ENCODE peak calls at places on chromosomes 7 and 10, in six cellular contexts. N is RWPE1, E is cardiac fibroblast, X is neural crest cell, Y is H54, T is A673. D is an unnamed sample.

GRCh38 chr10:66455304-66455703 is 470.5 kb upstream of the LRRTM3 start:
- DNase-seq in N (no peak), E (no peak), X (no peak), Y (no peak), T (peak), D (peak)

GRCh38 chr10:50993817-50994251 is 80.5 kb upstream of the PRKG1 start:
- DNase-seq in N (no peak), E (peak), X (no peak), Y (no peak), T (no peak), D (no peak)

GRCh38 chr7:136336932-136337331 is 359.8 kb upstream of the MTPN start:
- DNase-seq in N (no peak), E (no peak), X (no peak), Y (no peak), T (peak), D (no peak)

GRCh38 chr7:147279516-147279915 is 1162.9 kb downstream of the CNTNAP2 start:
- DNase-seq in N (no peak), E (no peak), X (no peak), Y (no peak), T (no peak), D (no peak)

GRCh38 chr7:15853832-15854470 is 167.5 kb upstream of the MEOX2 start:
- DNase-seq in N (no peak), E (peak), X (no peak), Y (no peak), T (no peak), D (no peak)

GRCh38 chr7:88357794-88358533 is 51.3 kb upstream of the STEAP4 start:
- DNase-seq in N (peak), E (peak), X (no peak), Y (no peak), T (peak), D (peak)

GRCh38 chr7:136056827-136057226 is 79.7 kb upstream of the MTPN start:
- DNase-seq in N (no peak), E (no peak), X (no peak), Y (no peak), T (peak), D (no peak)

GRCh38 chr7:17207220-17207619 is 91.2 kb upstream of the AHR start:
- DNase-seq in N (peak), E (peak), X (no peak), Y (no peak), T (no peak), D (no peak)

GRCh38 chr7:82166666-82167065 is 276.9 kb downstream of the CACNA2D1 start:
- DNase-seq in N (no peak), E (peak), X (no peak), Y (no peak), T (peak), D (no peak)

GRCh38 chr10:59622320-59622901 is 87.2 kb downstream of the SLC16A9 start:
- DNase-seq in N (peak), E (peak), X (peak), Y (peak), T (peak), D (peak)